ENCODE peak calls at places on chromosomes 1 and 21, in seven cellular contexts. S, B, H, I, L, F and Y are unnamed samples.

GRCh38 chr1:23224721-23225648 is 7.7 kb upstream of the HTR1D start:
- DNase-seq in S (no peak), B (no peak), H (no peak), I (peak; percentile 66), L (no peak), F (no peak), Y (no peak)

GRCh38 chr1:179876289-179876715 is 1.3 kb downstream of the TOR1AIP2 start:
- DNase-seq in S (no peak), B (peak; percentile 42), H (no peak), I (peak; percentile 82), L (no peak), F (no peak), Y (no peak)

GRCh38 chr1:112808861-112809684 is 93.9 kb upstream of the PPM1J start:
- DNase-seq in S (peak; percentile 83), B (no peak), H (peak; percentile 81), I (peak; percentile 80), L (no peak), F (peak; percentile 90), Y (peak; percentile 83)

GRCh38 chr1:41427022-41427942 is 57.2 kb downstream of the EDN2 start:
- DNase-seq in S (peak; percentile 26), B (no peak), H (peak; percentile 38), I (no peak), L (no peak), F (no peak), Y (no peak)

GRCh38 chr21:36615274-36615964 is 83.5 kb upstream of the SIM2 start:
- DNase-seq in S (no peak), B (no peak), H (peak; percentile 31), I (no peak), L (no peak), F (no peak), Y (no peak)

GRCh38 chr1:17759114-17759513 is 4.0 kb downstream of the ACTL8 start:
- DNase-seq in S (no peak), B (no peak), H (no peak), I (no peak), L (no peak), F (no peak), Y (no peak)

GRCh38 chr1:42456754-42457089 is 379 bp downstream of the PPCS start:
- DNase-seq in S (no peak), B (peak; percentile 33), H (no peak), I (peak; percentile 58), L (peak; percentile 26), F (no peak), Y (no peak)

GRCh38 chr1:226223157-226223785 is at the start of gene MIXL1:
- DNase-seq in S (peak; percentile 62), B (no peak), H (peak; percentile 37), I (no peak), L (no peak), F (no peak), Y (peak; percentile 70)

GRCh38 chr1:232416026-232416568 is 213.8 kb downstream of the SIPA1L2 start:
- DNase-seq in S (no peak), B (peak; percentile 23), H (no peak), I (peak; percentile 40), L (no peak), F (no peak), Y (no peak)

GRCh38 chr1:982765-983436 is 1.0 kb upstream of the PERM1 start:
- DNase-seq in S (no peak), B (no peak), H (no peak), I (no peak), L (no peak), F (peak; percentile 79), Y (no peak)

GRCh38 chr1:983736-984475 is 2.0 kb upstream of the PERM1 start:
- DNase-seq in S (peak; percentile 61), B (no peak), H (peak; percentile 72), I (no peak), L (no peak), F (peak; percentile 90), Y (peak; percentile 83)

GRCh38 chr1:981955-982558 is at the start of gene PERM1:
- DNase-seq in S (no peak), B (no peak), H (no peak), I (no peak), L (no peak), F (peak; percentile 76), Y (no peak)

GRCh38 chr1:985126-985525 is 3.2 kb upstream of the PERM1 start:
- DNase-seq in S (no peak), B (no peak), H (no peak), I (no peak), L (no peak), F (peak; percentile 34), Y (no peak)

GRCh38 chr1:984476-984814 is 2.6 kb upstream of the PERM1 start:
- DNase-seq in S (no peak), B (no peak), H (no peak), I (no peak), L (no peak), F (no peak), Y (no peak)
- TF ChIP-seq CTCF in S (no peak), B (no peak), H (peak; percentile 3), I (no peak), L (no peak), F (peak; percentile 8), Y (peak; percentile 39)

DNA sequence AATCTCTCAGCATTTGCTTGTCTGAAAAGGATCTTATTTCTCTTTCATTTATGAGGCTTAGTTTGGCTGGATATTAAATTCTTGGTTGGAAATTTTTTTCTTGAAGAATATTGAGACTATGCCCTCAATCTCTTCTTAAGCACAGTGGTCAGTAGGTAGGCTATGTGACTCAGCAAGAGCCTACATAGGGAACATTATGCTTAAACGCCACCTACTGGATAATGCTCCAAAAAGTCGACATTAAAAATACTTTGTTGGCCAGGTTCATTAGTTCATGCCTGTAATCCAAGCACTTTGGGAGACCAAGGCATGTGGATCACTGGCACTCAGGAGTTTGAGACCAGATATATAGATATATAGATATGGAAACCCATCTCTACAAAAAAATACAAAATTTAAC is 678.0 kb upstream of the USP24 start:
- DNase-seq in S (peak; percentile 42), B (no peak), H (peak; percentile 30), I (peak; percentile 68), L (peak; percentile 18), F (no peak), Y (no peak)
- TF ChIP-seq CTCF in S (peak; percentile 36), B (peak; percentile 68), H (peak; percentile 51), I (peak; percentile 41), L (peak; percentile 50), F (no peak), Y (peak; percentile 25)

GRCh38 chr1:16018308-16018707 is 465 bp upstream of the HSPB7 start:
- DNase-seq in S (no peak), B (no peak), H (no peak), I (no peak), L (no peak), F (no peak), Y (no peak)

GRCh38 chr1:16015960-16016901 is 1.6 kb downstream of the HSPB7 start:
- DNase-seq in S (peak; percentile 60), B (no peak), H (no peak), I (peak; percentile 54), L (no peak), F (no peak), Y (no peak)

GRCh38 chr1:16018749-16019515 is 1.1 kb upstream of the HSPB7 start:
- DNase-seq in S (no peak), B (no peak), H (no peak), I (no peak), L (no peak), F (peak; percentile 41), Y (no peak)

GRCh38 chr1:16017076-16017460 is 775 bp downstream of the HSPB7 start:
- DNase-seq in S (no peak), B (no peak), H (no peak), I (no peak), L (no peak), F (peak; percentile 41), Y (no peak)

GRCh38 chr1:16017461-16018303 is at the start of gene HSPB7:
- DNase-seq in S (peak; percentile 97), B (no peak), H (peak; percentile 70), I (no peak), L (no peak), F (peak; percentile 77), Y (peak; percentile 50)
- TF ChIP-seq CTCF in S (no peak), B (no peak), H (peak; percentile 32), I (no peak), L (no peak), F (no peak), Y (no peak)

GRCh38 chr1:4772294-4773010 is 118.0 kb downstream of the AJAP1 start:
- DNase-seq in S (no peak), B (no peak), H (no peak), I (no peak), L (no peak), F (peak; percentile 55), Y (no peak)

GRCh38 chr1:4781646-4782045 is 127.2 kb downstream of the AJAP1 start:
- DNase-seq in S (no peak), B (no peak), H (no peak), I (no peak), L (no peak), F (no peak), Y (no peak)

DNA sequence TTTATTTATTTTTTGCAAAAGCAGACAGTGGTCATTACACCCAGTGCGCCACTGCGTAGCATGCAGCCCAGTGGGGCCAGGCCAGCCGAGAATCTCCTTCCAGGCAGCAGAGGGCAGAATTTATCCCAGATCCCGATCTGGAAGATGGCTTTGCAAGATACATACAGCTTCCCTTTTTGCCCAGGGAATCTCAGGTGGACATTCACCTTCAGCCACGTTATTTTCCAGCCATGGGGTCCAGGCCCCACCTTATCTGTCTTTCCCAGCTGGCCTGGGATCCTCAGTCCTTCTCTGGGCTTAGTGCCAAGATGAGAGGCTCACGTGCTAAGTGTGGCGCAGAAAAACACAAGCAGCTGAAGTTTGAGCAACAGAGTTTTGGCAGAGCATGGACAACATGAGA is 123.6 kb downstream of the AJAP1 start:
- DNase-seq in S (peak; percentile 18), B (no peak), H (peak; percentile 52), I (peak; percentile 36), L (no peak), F (no peak), Y (peak; percentile 21)
- TF ChIP-seq CTCF in S (peak; percentile 3), B (peak; percentile 58), H (peak; percentile 59), I (no peak), L (peak; percentile 68), F (no peak), Y (peak; percentile 29)

DNA sequence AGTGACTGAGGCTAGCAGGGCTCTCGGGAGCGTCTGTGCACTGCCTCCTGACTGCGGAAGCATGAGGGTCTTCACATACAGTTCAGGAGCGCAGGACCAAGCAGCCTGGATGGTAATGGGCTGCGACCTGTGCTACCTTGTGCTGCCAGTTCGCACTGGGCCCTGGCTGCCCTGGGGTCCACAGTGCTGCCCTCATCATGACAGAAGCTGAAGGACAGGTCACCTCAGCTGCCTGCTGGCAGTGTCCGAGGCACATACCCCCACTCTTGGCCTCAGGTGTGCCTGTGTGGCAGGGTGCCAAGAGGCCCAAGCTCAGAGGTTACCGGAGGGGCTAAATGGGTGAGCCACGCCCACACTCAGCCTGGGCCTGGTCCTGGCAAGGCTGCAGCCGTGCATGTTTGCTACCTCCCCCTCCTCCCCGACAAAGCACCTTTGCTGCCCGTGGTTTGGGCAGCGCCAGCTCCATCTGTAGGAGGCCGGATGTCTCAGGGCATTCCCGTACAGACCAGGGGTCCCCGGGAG is 4.4 kb downstream of the JMJD4 start:
- DNase-seq in S (no peak), B (no peak), H (no peak), I (no peak), L (no peak), F (no peak), Y (no peak)
- TF ChIP-seq CTCF in S (no peak), B (no peak), H (no peak), I (no peak), L (no peak), F (peak; percentile 3), Y (no peak)